ENCODE peak calls at places on chromosomes 2 and 18, in six cellular contexts. One of them, this sample, is unnamed. For H3K9me3, the result is how much of the 10 kb centered on the place peaks cover.

GRCh38 chr2:130865401-130865800 is 28.7 kb downstream of the ARHGEF4 start:
- DNase-seq in CD8-positive, alpha-beta memory T cell: peak
- DNase-seq in cardiac muscle cell: no peak
- DNase-seq in Peyer's patch: no peak
- DNase-seq in fibroblast of lung: no peak
- DNase-seq in lower lobe of right lung: no peak
- DNase-seq in this sample: peak

GRCh38 chr2:69716555-69717120 is 25.3 kb upstream of the ANXA4 start:
- DNase-seq in CD8-positive, alpha-beta memory T cell: no peak
- DNase-seq in cardiac muscle cell: no peak
- DNase-seq in Peyer's patch: no peak
- DNase-seq in fibroblast of lung: peak
- DNase-seq in lower lobe of right lung: no peak
- DNase-seq in this sample: no peak

GRCh38 chr18:48820483-48821250 is 130.1 kb downstream of the SMAD7 start:
- DNase-seq in CD8-positive, alpha-beta memory T cell: peak
- DNase-seq in cardiac muscle cell: no peak
- DNase-seq in Peyer's patch: peak
- DNase-seq in fibroblast of lung: no peak
- DNase-seq in lower lobe of right lung: peak
- DNase-seq in this sample: no peak

GRCh38 chr2:27025281-27025800 is 7.4 kb upstream of the TMEM214 start:
- DNase-seq in CD8-positive, alpha-beta memory T cell: no peak
- DNase-seq in cardiac muscle cell: no peak
- DNase-seq in Peyer's patch: no peak
- DNase-seq in fibroblast of lung: no peak
- DNase-seq in lower lobe of right lung: no peak
- DNase-seq in this sample: no peak

GRCh38 chr2:20069756-20070155 is 18.3 kb upstream of the LAPTM4A start:
- DNase-seq in CD8-positive, alpha-beta memory T cell: no peak
- DNase-seq in cardiac muscle cell: no peak
- DNase-seq in Peyer's patch: no peak
- DNase-seq in fibroblast of lung: no peak
- DNase-seq in lower lobe of right lung: no peak
- DNase-seq in this sample: no peak

GRCh38 chr2:68751397-68752339 is 17.1 kb downstream of the ARHGAP25 start:
- DNase-seq in CD8-positive, alpha-beta memory T cell: peak
- DNase-seq in cardiac muscle cell: peak
- DNase-seq in Peyer's patch: peak
- DNase-seq in fibroblast of lung: peak
- DNase-seq in lower lobe of right lung: peak
- DNase-seq in this sample: peak

GRCh38 chr2:176134978-176135575 is 5.6 kb downstream of the HOXD8 start:
- DNase-seq in CD8-positive, alpha-beta memory T cell: no peak
- DNase-seq in cardiac muscle cell: no peak
- DNase-seq in Peyer's patch: no peak
- DNase-seq in fibroblast of lung: no peak
- DNase-seq in lower lobe of right lung: no peak
- DNase-seq in this sample: no peak

GRCh38 chr2:147275943-147276342 is 568.9 kb upstream of the ACVR2A start:
- DNase-seq in CD8-positive, alpha-beta memory T cell: no peak
- DNase-seq in cardiac muscle cell: no peak
- DNase-seq in Peyer's patch: no peak
- DNase-seq in fibroblast of lung: no peak
- DNase-seq in lower lobe of right lung: no peak
- DNase-seq in this sample: peak

GRCh38 chr2:113251118-113251517 is 27.6 kb downstream of the PAX8 start:
- DNase-seq in CD8-positive, alpha-beta memory T cell: peak
- DNase-seq in cardiac muscle cell: no peak
- DNase-seq in Peyer's patch: peak
- DNase-seq in fibroblast of lung: no peak
- DNase-seq in lower lobe of right lung: no peak
- DNase-seq in this sample: no peak

GRCh38 chr2:66694087-66694858 is 259.3 kb downstream of the MEIS1 start:
- DNase-seq in CD8-positive, alpha-beta memory T cell: no peak
- DNase-seq in cardiac muscle cell: no peak
- DNase-seq in Peyer's patch: no peak
- DNase-seq in fibroblast of lung: no peak
- DNase-seq in lower lobe of right lung: no peak
- DNase-seq in this sample: no peak

GRCh38 chr2:10179422-10179821 is 56.9 kb downstream of the RRM2 start:
- DNase-seq in CD8-positive, alpha-beta memory T cell: no peak
- DNase-seq in cardiac muscle cell: no peak
- DNase-seq in Peyer's patch: no peak
- DNase-seq in fibroblast of lung: no peak
- DNase-seq in lower lobe of right lung: no peak
- DNase-seq in this sample: no peak

GRCh38 chr2:96233880-96234316 is 25.3 kb upstream of the STARD7 start:
- DNase-seq in CD8-positive, alpha-beta memory T cell: no peak
- DNase-seq in cardiac muscle cell: no peak
- DNase-seq in Peyer's patch: peak
- DNase-seq in fibroblast of lung: no peak
- DNase-seq in lower lobe of right lung: no peak
- DNase-seq in this sample: no peak

GRCh38 chr2:191811807-191812602 is 34.9 kb downstream of the CAVIN2 start:
- DNase-seq in CD8-positive, alpha-beta memory T cell: no peak
- DNase-seq in cardiac muscle cell: peak
- DNase-seq in Peyer's patch: no peak
- DNase-seq in fibroblast of lung: peak
- DNase-seq in lower lobe of right lung: no peak
- DNase-seq in this sample: peak

GRCh38 chr2:196606516-196606915 is 33.0 kb upstream of the CCDC150 start:
- DNase-seq in CD8-positive, alpha-beta memory T cell: no peak
- DNase-seq in cardiac muscle cell: no peak
- DNase-seq in Peyer's patch: no peak
- DNase-seq in fibroblast of lung: no peak
- DNase-seq in lower lobe of right lung: no peak
- DNase-seq in this sample: no peak

GRCh38 chr2:45607701-45608100 is 3.4 kb downstream of the SRBD1 start:
- DNase-seq in CD8-positive, alpha-beta memory T cell: no peak
- DNase-seq in cardiac muscle cell: peak
- DNase-seq in Peyer's patch: no peak
- DNase-seq in fibroblast of lung: no peak
- DNase-seq in lower lobe of right lung: no peak
- DNase-seq in this sample: peak

GRCh38 chr2:237281900-237282306 is 132.1 kb downstream of the COL6A3 start:
- DNase-seq in CD8-positive, alpha-beta memory T cell: no peak
- DNase-seq in cardiac muscle cell: no peak
- DNase-seq in Peyer's patch: no peak
- DNase-seq in fibroblast of lung: peak
- DNase-seq in lower lobe of right lung: no peak
- DNase-seq in this sample: no peak

GRCh38 chr18:25058520-25058919 is 293.4 kb downstream of the ZNF521 start:
- DNase-seq in CD8-positive, alpha-beta memory T cell: no peak
- DNase-seq in cardiac muscle cell: no peak
- DNase-seq in Peyer's patch: no peak
- DNase-seq in fibroblast of lung: no peak
- DNase-seq in lower lobe of right lung: no peak
- DNase-seq in this sample: no peak

GRCh38 chr2:198106621-198107020 is 302.2 kb downstream of the PLCL1 start:
- DNase-seq in CD8-positive, alpha-beta memory T cell: no peak
- DNase-seq in cardiac muscle cell: no peak
- DNase-seq in Peyer's patch: no peak
- DNase-seq in fibroblast of lung: no peak
- DNase-seq in lower lobe of right lung: no peak
- DNase-seq in this sample: no peak

GRCh38 chr2:119809329-119810038 is 49.8 kb downstream of the PTPN4 start:
- DNase-seq in CD8-positive, alpha-beta memory T cell: no peak
- DNase-seq in cardiac muscle cell: no peak
- DNase-seq in Peyer's patch: no peak
- DNase-seq in fibroblast of lung: peak
- DNase-seq in lower lobe of right lung: no peak
- DNase-seq in this sample: no peak

GRCh38 chr2:33240178-33240577 is 236.3 kb upstream of the RASGRP3 start:
- DNase-seq in CD8-positive, alpha-beta memory T cell: no peak
- DNase-seq in cardiac muscle cell: no peak
- DNase-seq in Peyer's patch: no peak
- DNase-seq in fibroblast of lung: peak
- DNase-seq in lower lobe of right lung: no peak
- DNase-seq in this sample: no peak

GRCh38 chr2:208101716-208102631 is 22.4 kb downstream of the CRYGD start:
- DNase-seq in CD8-positive, alpha-beta memory T cell: no peak
- DNase-seq in cardiac muscle cell: no peak
- DNase-seq in Peyer's patch: no peak
- DNase-seq in fibroblast of lung: peak
- DNase-seq in lower lobe of right lung: no peak
- DNase-seq in this sample: peak

GRCh38 chr2:198498048-198498447 is 693.7 kb downstream of the PLCL1 start:
- DNase-seq in CD8-positive, alpha-beta memory T cell: no peak
- DNase-seq in cardiac muscle cell: no peak
- DNase-seq in Peyer's patch: no peak
- DNase-seq in fibroblast of lung: no peak
- DNase-seq in lower lobe of right lung: no peak
- DNase-seq in this sample: no peak

GRCh38 chr2:128632491-128632780 is 313.8 kb upstream of the HS6ST1 start:
- DNase-seq in CD8-positive, alpha-beta memory T cell: no peak
- DNase-seq in cardiac muscle cell: no peak
- DNase-seq in Peyer's patch: peak
- DNase-seq in fibroblast of lung: no peak
- DNase-seq in lower lobe of right lung: no peak
- DNase-seq in this sample: no peak

GRCh38 chr2:175414872-175415487 is 233.5 kb upstream of the ATP5MC3 start:
- DNase-seq in CD8-positive, alpha-beta memory T cell: no peak
- DNase-seq in cardiac muscle cell: peak
- DNase-seq in Peyer's patch: no peak
- DNase-seq in fibroblast of lung: peak
- DNase-seq in lower lobe of right lung: peak
- DNase-seq in this sample: peak

GRCh38 chr2:237791977-237792727 is 6.4 kb upstream of the RBM44 start:
- DNase-seq in CD8-positive, alpha-beta memory T cell: no peak
- DNase-seq in cardiac muscle cell: no peak
- DNase-seq in Peyer's patch: no peak
- DNase-seq in fibroblast of lung: no peak
- DNase-seq in lower lobe of right lung: no peak
- DNase-seq in this sample: peak

GRCh38 chr2:135186054-135186453 is 134.0 kb downstream of the RAB3GAP1 start:
- DNase-seq in CD8-positive, alpha-beta memory T cell: no peak
- DNase-seq in cardiac muscle cell: peak
- DNase-seq in Peyer's patch: no peak
- DNase-seq in fibroblast of lung: no peak
- DNase-seq in lower lobe of right lung: no peak
- DNase-seq in this sample: no peak

GRCh38 chr2:26177122-26177521 is 4.2 kb downstream of the GAREM2 start:
- DNase-seq in CD8-positive, alpha-beta memory T cell: no peak
- DNase-seq in cardiac muscle cell: no peak
- DNase-seq in Peyer's patch: no peak
- DNase-seq in fibroblast of lung: no peak
- DNase-seq in lower lobe of right lung: no peak
- DNase-seq in this sample: no peak

GRCh38 chr2:42741140-42741539 is 22.8 kb downstream of the OXER1 start:
- DNase-seq in CD8-positive, alpha-beta memory T cell: no peak
- DNase-seq in cardiac muscle cell: no peak
- DNase-seq in Peyer's patch: no peak
- DNase-seq in fibroblast of lung: no peak
- DNase-seq in lower lobe of right lung: no peak
- DNase-seq in this sample: no peak
- H3K9me3 ChIP-seq in CD8-positive, alpha-beta memory T cell: under half
- H3K9me3 ChIP-seq in cardiac muscle cell: under half
- H3K9me3 ChIP-seq in Peyer's patch: under half
- H3K9me3 ChIP-seq in fibroblast of lung: under half
- H3K9me3 ChIP-seq in lower lobe of right lung: under half
- H3K9me3 ChIP-seq in this sample: under half

DNA sequence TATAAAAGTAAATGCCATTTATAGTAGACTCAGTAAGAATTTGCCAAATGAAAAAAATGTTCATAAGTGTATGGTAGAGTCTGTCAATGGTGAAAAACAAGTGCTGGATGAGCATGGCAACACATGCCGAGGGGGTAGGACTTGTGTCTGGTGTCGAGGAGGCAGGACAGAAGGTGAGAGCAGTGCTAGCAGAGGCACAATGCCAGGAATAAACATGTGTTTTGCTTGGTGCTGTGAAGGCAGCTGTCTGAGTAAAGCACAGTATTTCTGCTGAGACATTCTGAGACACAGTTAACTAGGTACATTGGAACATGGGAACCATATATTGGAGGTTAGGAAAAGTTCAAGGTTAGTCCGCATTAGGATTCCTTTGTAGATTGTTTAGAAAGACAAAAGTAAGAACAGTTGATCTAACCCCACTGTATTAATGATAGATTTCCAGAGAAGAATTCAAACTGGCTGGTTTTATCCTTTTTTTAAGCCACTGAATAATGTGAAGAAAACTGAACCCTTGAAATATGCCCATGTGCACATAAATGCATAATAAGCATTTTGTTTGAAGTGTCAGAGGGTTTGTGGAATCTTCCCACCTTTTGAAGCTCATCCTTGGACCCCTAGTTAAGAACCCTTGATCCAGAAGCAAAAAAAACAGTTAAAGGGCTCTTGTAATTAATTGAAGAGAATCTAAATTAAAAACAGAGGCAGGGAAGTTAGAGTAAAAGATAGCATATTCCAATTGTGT is 7.1 kb downstream of the RBM45 start:
- DNase-seq in CD8-positive, alpha-beta memory T cell: no peak
- DNase-seq in cardiac muscle cell: no peak
- DNase-seq in Peyer's patch: no peak
- DNase-seq in fibroblast of lung: no peak
- DNase-seq in lower lobe of right lung: no peak
- DNase-seq in this sample: no peak
- H3K9me3 ChIP-seq in CD8-positive, alpha-beta memory T cell: under half
- H3K9me3 ChIP-seq in cardiac muscle cell: under half
- H3K9me3 ChIP-seq in Peyer's patch: under half
- H3K9me3 ChIP-seq in fibroblast of lung: under half
- H3K9me3 ChIP-seq in lower lobe of right lung: under half
- H3K9me3 ChIP-seq in this sample: under half

GRCh38 chr18:78867131-78867530 is 112.5 kb upstream of the SALL3 start:
- DNase-seq in CD8-positive, alpha-beta memory T cell: no peak
- DNase-seq in cardiac muscle cell: no peak
- DNase-seq in Peyer's patch: no peak
- DNase-seq in fibroblast of lung: no peak
- DNase-seq in lower lobe of right lung: no peak
- DNase-seq in this sample: no peak

GRCh38 chr18:78862395-78862794 is 117.2 kb upstream of the SALL3 start:
- DNase-seq in CD8-positive, alpha-beta memory T cell: no peak
- DNase-seq in cardiac muscle cell: no peak
- DNase-seq in Peyer's patch: no peak
- DNase-seq in fibroblast of lung: no peak
- DNase-seq in lower lobe of right lung: no peak
- DNase-seq in this sample: no peak

GRCh38 chr18:78865056-78865598 is 114.5 kb upstream of the SALL3 start:
- DNase-seq in CD8-positive, alpha-beta memory T cell: no peak
- DNase-seq in cardiac muscle cell: no peak
- DNase-seq in Peyer's patch: no peak
- DNase-seq in fibroblast of lung: no peak
- DNase-seq in lower lobe of right lung: no peak
- DNase-seq in this sample: no peak

GRCh38 chr18:78868330-78869316 is 111.0 kb upstream of the SALL3 start:
- DNase-seq in CD8-positive, alpha-beta memory T cell: no peak
- DNase-seq in cardiac muscle cell: peak
- DNase-seq in Peyer's patch: no peak
- DNase-seq in fibroblast of lung: no peak
- DNase-seq in lower lobe of right lung: no peak
- DNase-seq in this sample: no peak

GRCh38 chr18:78865771-78866310 is 113.8 kb upstream of the SALL3 start:
- DNase-seq in CD8-positive, alpha-beta memory T cell: no peak
- DNase-seq in cardiac muscle cell: no peak
- DNase-seq in Peyer's patch: no peak
- DNase-seq in fibroblast of lung: no peak
- DNase-seq in lower lobe of right lung: no peak
- DNase-seq in this sample: no peak
- H3K9me3 ChIP-seq in CD8-positive, alpha-beta memory T cell: under half
- H3K9me3 ChIP-seq in cardiac muscle cell: under half
- H3K9me3 ChIP-seq in Peyer's patch: under half
- H3K9me3 ChIP-seq in fibroblast of lung: under half
- H3K9me3 ChIP-seq in lower lobe of right lung: under half
- H3K9me3 ChIP-seq in this sample: under half

GRCh38 chr2:123839326-123839725 is 185.8 kb upstream of the CNTNAP5 start:
- DNase-seq in CD8-positive, alpha-beta memory T cell: no peak
- DNase-seq in cardiac muscle cell: no peak
- DNase-seq in Peyer's patch: no peak
- DNase-seq in fibroblast of lung: no peak
- DNase-seq in lower lobe of right lung: no peak
- DNase-seq in this sample: no peak
- H3K9me3 ChIP-seq in CD8-positive, alpha-beta memory T cell: under half
- H3K9me3 ChIP-seq in cardiac muscle cell: under half
- H3K9me3 ChIP-seq in Peyer's patch: under half
- H3K9me3 ChIP-seq in fibroblast of lung: under half
- H3K9me3 ChIP-seq in lower lobe of right lung: under half
- H3K9me3 ChIP-seq in this sample: under half